ENCODE peak calls at places on chromosomes 3 and 15, in ten cellular contexts. W is A549, V is uterus, L is K562, Q is HCT116, E is IMR-90, K is sigmoid colon, I is transverse colon, U is GM12878, N is body of pancreas. J is an unnamed sample.

GRCh38 chr3:129794319-129795201 is 99.0 kb downstream of the TMCC1 start:
- DNase-seq in K (peak; percentile 63), E (no peak), I (peak; percentile 61), L (peak; percentile 8), W (peak; percentile 36), U (no peak), Q (peak; percentile 88), N (peak; percentile 45), V (no peak), J (no peak)

GRCh38 chr15:70266412-70267089 is 168.8 kb upstream of the TLE3 start:
- DNase-seq in Q (no peak), L (no peak), K (peak; percentile 91), N (peak; percentile 36), W (no peak), U (no peak), V (peak; percentile 89), I (peak; percentile 49), E (no peak), J (peak; percentile 80)

GRCh38 chr15:88255496-88256171 is 905 bp downstream of the NTRK3 start:
- DNase-seq in N (no peak), Q (no peak), V (peak; percentile 70), W (peak; percentile 55), I (no peak), E (peak; percentile 20), L (no peak), U (no peak), K (no peak), J (no peak)

GRCh38 chr15:62647195-62647865 is 395.2 kb upstream of the TPM1 start:
- DNase-seq in I (peak; percentile 70), Q (peak; percentile 92), K (no peak), W (peak; percentile 93), V (no peak), L (peak; percentile 19), U (no peak), E (peak; percentile 68), N (no peak), J (peak; percentile 37)

GRCh38 chr15:71592186-71592585 is 218.2 kb upstream of the NR2E3 start:
- DNase-seq in V (no peak), N (no peak), I (no peak), Q (no peak), L (no peak), U (no peak), W (no peak), K (no peak), E (no peak), J (no peak)

GRCh38 chr15:81120069-81120468 is 14.0 kb upstream of the CFAP161 start:
- DNase-seq in E (no peak), I (no peak), N (no peak), U (no peak), L (no peak), K (no peak), Q (no peak), W (no peak), V (no peak), J (no peak)

GRCh38 chr3:50624634-50625033 is 7.7 kb downstream of the MAPKAPK3 start:
- DNase-seq in I (no peak), E (no peak), W (no peak), K (no peak), Q (no peak), L (no peak), N (no peak), V (no peak), U (no peak), J (no peak)

GRCh38 chr3:16357191-16357590 is 92.2 kb downstream of the OXNAD1 start:
- DNase-seq in V (no peak), Q (no peak), E (peak; percentile 18), W (no peak), U (no peak), N (no peak), K (no peak), L (no peak), I (no peak), J (no peak)

GRCh38 chr3:152299243-152299976 is 30.7 kb downstream of the MBNL1 start:
- DNase-seq in W (no peak), K (peak; percentile 74), V (no peak), N (no peak), U (no peak), Q (no peak), I (no peak), L (no peak), E (no peak), J (no peak)
- H3K4me1 ChIP-seq in W (peaks cover 88% of the 10 kb centered on the region), K (peaks cover 85% of the 10 kb centered on the region), V (no peaks in the 10 kb centered on the region), N (peaks cover 73% of the 10 kb centered on the region), U (peaks cover 40% of the 10 kb centered on the region), Q (peaks cover 72% of the 10 kb centered on the region), I (peaks cover 99% of the 10 kb centered on the region), L (peaks cover 12% of the 10 kb centered on the region), E (peaks cover 12% of the 10 kb centered on the region), J (peaks cover 98% of the 10 kb centered on the region)

GRCh38 chr3:121545564-121546455 is at the start of gene POLQ:
- DNase-seq in Q (peak; percentile 92), U (peak; percentile 77), L (peak; percentile 82), I (peak; percentile 92), N (peak; percentile 91), E (peak; percentile 95), V (peak; percentile 87), W (peak; percentile 92), K (peak; percentile 92), J (peak; percentile 83)
- TF ChIP-seq POLR2A in Q (peak; percentile 39), U (peak; percentile 83), L (peak; percentile 82), I (peak; percentile 26), N (peak; percentile 61), E (peak; percentile 66), V (no peak), W (peak; percentile 48), K (no peak), J (no peak)

DNA sequence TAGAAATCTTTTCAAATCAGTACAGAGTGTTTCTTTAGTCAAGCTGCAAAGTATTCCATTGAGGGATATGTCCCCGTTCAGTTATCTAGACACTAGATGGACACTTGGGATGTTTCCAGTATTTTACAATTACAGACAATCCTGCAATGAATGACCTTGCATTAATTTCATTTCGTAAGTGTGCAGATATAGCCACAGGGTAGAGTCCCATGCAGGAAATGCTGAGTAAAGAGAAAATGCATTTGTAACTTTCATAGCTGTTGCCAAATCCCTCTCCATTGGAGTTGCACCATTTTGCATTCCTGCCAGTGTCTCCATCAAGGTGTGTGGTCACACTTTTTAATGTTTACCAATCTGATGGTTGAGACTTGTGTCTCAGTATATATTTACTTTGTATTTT is 92.5 kb downstream of the LIPC start:
- DNase-seq in U (no peak), N (no peak), V (no peak), L (no peak), I (no peak), K (no peak), Q (no peak), W (no peak), E (no peak), J (no peak)
- H3K4me1 ChIP-seq in U (peaks cover 23% of the 10 kb centered on the region), N (peaks cover 69% of the 10 kb centered on the region), V (no peaks in the 10 kb centered on the region), L (peaks cover 27% of the 10 kb centered on the region), I (peaks cover 25% of the 10 kb centered on the region), K (peaks cover 16% of the 10 kb centered on the region), Q (peaks cover 9% of the 10 kb centered on the region), W (peaks cover 75% of the 10 kb centered on the region), E (peaks cover 10% of the 10 kb centered on the region), J (no peaks in the 10 kb centered on the region)

GRCh38 chr15:31327674-31328424 is 1.2 kb downstream of the KLF13 start:
- DNase-seq in L (peak; percentile 70), W (peak; percentile 38), U (no peak), I (peak; percentile 82), K (peak; percentile 81), E (peak; percentile 19), Q (no peak), N (peak; percentile 78), V (peak; percentile 42), J (no peak)
- TF ChIP-seq POLR2A in L (no peak), W (no peak), U (peak; percentile 69), I (peak; percentile 60), K (no peak), E (peak; percentile 52), Q (no peak), N (peak; percentile 59), V (peak; percentile 21), J (peak; percentile 56)

GRCh38 chr3:5140230-5140621 is 18.1 kb downstream of the ARL8B start:
- DNase-seq in U (no peak), I (no peak), Q (no peak), L (no peak), K (no peak), E (no peak), V (no peak), W (no peak), N (no peak), J (no peak)

GRCh38 chr3:5136211-5136610 is 14.1 kb downstream of the ARL8B start:
- DNase-seq in Q (no peak), N (no peak), U (no peak), I (no peak), V (no peak), W (no peak), L (no peak), E (no peak), K (no peak), J (no peak)

GRCh38 chr3:5133689-5134088 is 11.6 kb downstream of the ARL8B start:
- DNase-seq in Q (no peak), V (no peak), U (no peak), K (no peak), W (no peak), L (no peak), N (no peak), I (no peak), E (no peak), J (no peak)

GRCh38 chr3:5138214-5138981 is 16.3 kb downstream of the ARL8B start:
- DNase-seq in E (peak; percentile 62), U (no peak), I (no peak), N (no peak), V (no peak), K (no peak), L (no peak), Q (no peak), W (no peak), J (no peak)

DNA sequence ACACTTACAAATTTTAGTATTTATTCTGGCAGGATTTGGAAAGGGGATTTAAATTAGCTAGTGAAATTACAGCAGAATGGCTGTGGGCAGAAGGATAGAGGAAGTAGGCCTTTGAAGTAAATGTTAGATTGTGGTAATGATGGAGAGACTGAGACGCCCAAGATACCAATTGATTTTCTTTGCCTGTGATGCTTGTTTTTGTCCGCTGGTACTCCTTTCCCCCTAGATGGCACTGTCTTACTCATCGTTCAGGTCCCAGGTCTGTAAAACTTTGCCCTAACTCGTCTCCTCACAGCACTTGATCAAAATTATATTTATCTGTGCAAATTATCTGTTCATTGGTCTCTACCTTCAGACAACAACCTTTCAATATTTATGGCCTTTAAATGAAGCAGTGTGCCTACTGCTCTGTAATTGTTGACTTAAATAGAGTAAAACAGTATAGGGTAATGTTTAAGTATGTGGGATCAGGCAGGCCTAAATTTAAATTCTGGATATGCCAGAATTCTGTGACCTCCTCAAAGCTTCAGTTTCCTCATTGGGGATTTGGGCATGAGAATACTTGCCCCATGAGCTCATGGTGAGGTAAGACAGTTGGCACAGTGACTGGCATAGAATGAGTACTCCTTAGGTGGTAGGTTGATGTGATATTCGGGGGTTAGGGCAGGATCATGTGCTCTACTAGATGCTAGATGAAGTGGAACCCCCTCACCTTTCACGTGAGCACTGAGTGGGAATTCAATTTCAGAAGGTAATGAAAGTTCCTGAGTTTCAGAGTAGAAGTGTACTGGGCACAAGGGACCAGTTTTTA is 14.7 kb downstream of the ARL8B start:
- DNase-seq in I (no peak), V (no peak), L (peak; percentile 52), W (peak; percentile 30), K (no peak), E (peak; percentile 28), Q (no peak), U (no peak), N (no peak), J (no peak)
- H3K4me1 ChIP-seq in I (peaks cover 49% of the 10 kb centered on the region), V (peaks cover 5% of the 10 kb centered on the region), L (no peaks in the 10 kb centered on the region), W (peaks cover 37% of the 10 kb centered on the region), K (peaks cover 75% of the 10 kb centered on the region), E (peaks cover 8% of the 10 kb centered on the region), Q (peaks cover 10% of the 10 kb centered on the region), U (peaks cover 52% of the 10 kb centered on the region), N (peaks cover 64% of the 10 kb centered on the region), J (peaks cover 94% of the 10 kb centered on the region)